ENCODE peak calls at places on chromosome 3, in ten cellular contexts. D is heart right ventricle, U is Peyer's patch, P is cardiac muscle cell, W is GM23248, O is bronchial epithelial cell, C is endodermal cell, Y is K562, M is A673, G is BJ. N is an unnamed sample.

GRCh38 chr3:42688016-42688415 is 2.7 kb downstream of the KLHL40 start:
- DNase-seq in D (peak), U (no peak), P (no peak), W (no peak), O (no peak), C (no peak), Y (no peak), M (no peak), G (no peak), N (peak)

GRCh38 chr3:50862221-50862620 is 187.5 kb downstream of the DOCK3 start:
- DNase-seq in D (no peak), U (no peak), P (no peak), W (no peak), O (no peak), C (no peak), Y (no peak), M (no peak), G (no peak), N (no peak)

GRCh38 chr3:171195686-171196085 is 169.2 kb upstream of the SLC2A2 start:
- DNase-seq in D (no peak), U (no peak), P (no peak), W (no peak), O (peak), C (no peak), Y (no peak), M (no peak), G (no peak), N (no peak)

GRCh38 chr3:192816274-192816853 is 89.0 kb upstream of the FGF12 start:
- DNase-seq in D (no peak), U (no peak), P (peak), W (peak), O (peak), C (peak), Y (peak), M (peak), G (no peak), N (no peak)

GRCh38 chr3:62525276-62525675 is 151.9 kb upstream of the FEZF2 start:
- DNase-seq in D (no peak), U (no peak), P (no peak), W (peak), O (peak), C (no peak), Y (no peak), M (no peak), G (no peak), N (no peak)

GRCh38 chr3:31132132-31132769 is 237.8 kb upstream of the GADL1 start:
- DNase-seq in D (no peak), U (no peak), P (peak), W (peak), O (peak), C (no peak), Y (no peak), M (peak), G (peak), N (peak)

GRCh38 chr3:53161820-53162671 is 1.0 kb downstream of the PRKCD start:
- DNase-seq in D (peak), U (peak), P (peak), W (peak), O (peak), C (peak), Y (peak), M (peak), G (no peak), N (no peak)

GRCh38 chr3:102092617-102093466 is 243.5 kb downstream of the NFKBIZ start:
- DNase-seq in D (no peak), U (no peak), P (peak), W (peak), O (peak), C (no peak), Y (no peak), M (no peak), G (no peak), N (no peak)

GRCh38 chr3:188649521-188649920 is 495.6 kb downstream of the LPP start:
- DNase-seq in D (no peak), U (no peak), P (no peak), W (peak), O (peak), C (no peak), Y (no peak), M (no peak), G (no peak), N (no peak)

GRCh38 chr3:44511238-44511567 is 33.7 kb upstream of the ZNF445 start:
- DNase-seq in D (no peak), U (no peak), P (peak), W (no peak), O (no peak), C (no peak), Y (no peak), M (no peak), G (no peak), N (no peak)

GRCh38 chr3:116661196-116661595 is 48.4 kb upstream of the TUSC7 start:
- DNase-seq in D (no peak), U (no peak), P (no peak), W (no peak), O (peak), C (no peak), Y (no peak), M (no peak), G (no peak), N (no peak)

GRCh38 chr3:27483117-27484001 is 825 bp downstream of the SLC4A7 start:
- DNase-seq in D (peak), U (peak), P (peak), W (peak), O (peak), C (peak), Y (no peak), M (peak), G (peak), N (peak)

GRCh38 chr3:46889381-46890110 is 12.0 kb downstream of the PTH1R start:
- DNase-seq in D (peak), U (no peak), P (peak), W (no peak), O (no peak), C (no peak), Y (peak), M (peak), G (no peak), N (no peak)

GRCh38 chr3:64574194-64574593 is 113.6 kb downstream of the ADAMTS9 start:
- DNase-seq in D (no peak), U (no peak), P (no peak), W (no peak), O (no peak), C (no peak), Y (no peak), M (no peak), G (no peak), N (no peak)

GRCh38 chr3:196163687-196164493 is 47.3 kb downstream of the ZDHHC19 start:
- DNase-seq in D (peak), U (peak), P (peak), W (no peak), O (no peak), C (peak), Y (peak), M (no peak), G (no peak), N (no peak)

GRCh38 chr3:172836390-172836997 is 86.0 kb downstream of the ECT2 start:
- DNase-seq in D (no peak), U (peak), P (peak), W (peak), O (peak), C (peak), Y (peak), M (peak), G (no peak), N (peak)

GRCh38 chr3:172749201-172749965 is 1.1 kb upstream of the ECT2 start:
- DNase-seq in D (no peak), U (no peak), P (no peak), W (peak), O (peak), C (no peak), Y (no peak), M (no peak), G (peak), N (peak)

GRCh38 chr3:44867421-44868111 is 5.9 kb downstream of the TMEM42 start:
- DNase-seq in D (no peak), U (no peak), P (no peak), W (no peak), O (no peak), C (no peak), Y (no peak), M (no peak), G (no peak), N (no peak)

GRCh38 chr3:128348805-128349531 is 117.7 kb downstream of the DNAJB8 start:
- DNase-seq in D (no peak), U (no peak), P (no peak), W (peak), O (no peak), C (no peak), Y (no peak), M (no peak), G (no peak), N (no peak)

GRCh38 chr3:122969585-122970453 is 57.7 kb downstream of the SEMA5B start:
- DNase-seq in D (no peak), U (no peak), P (no peak), W (peak), O (peak), C (no peak), Y (no peak), M (no peak), G (no peak), N (no peak)

GRCh38 chr3:109081746-109082510 is 36.0 kb downstream of the MORC1 start:
- DNase-seq in D (no peak), U (peak), P (peak), W (peak), O (peak), C (peak), Y (peak), M (peak), G (no peak), N (peak)

GRCh38 chr3:127104586-127104985 is 88.3 kb upstream of the PRR23E start:
- DNase-seq in D (no peak), U (no peak), P (no peak), W (no peak), O (no peak), C (peak), Y (no peak), M (no peak), G (no peak), N (no peak)

GRCh38 chr3:52532517-52532837 is 1.2 kb downstream of the NT5DC2 start:
- DNase-seq in D (no peak), U (peak), P (no peak), W (peak), O (peak), C (no peak), Y (peak), M (no peak), G (no peak), N (no peak)

GRCh38 chr3:36149447-36149865 is 230.8 kb upstream of the STAC start:
- DNase-seq in D (no peak), U (no peak), P (no peak), W (no peak), O (peak), C (no peak), Y (no peak), M (no peak), G (no peak), N (no peak)

GRCh38 chr3:31562525-31562924 is 29.8 kb downstream of the STT3B start:
- DNase-seq in D (peak), U (peak), P (peak), W (no peak), O (no peak), C (peak), Y (peak), M (no peak), G (no peak), N (peak)

GRCh38 chr3:178060406-178060805 is 475.8 kb upstream of the KCNMB2 start:
- DNase-seq in D (no peak), U (no peak), P (no peak), W (peak), O (no peak), C (no peak), Y (no peak), M (no peak), G (peak), N (no peak)

GRCh38 chr3:30188713-30189112 is 417.7 kb upstream of the TGFBR2 start:
- DNase-seq in D (no peak), U (no peak), P (no peak), W (peak), O (peak), C (no peak), Y (no peak), M (peak), G (no peak), N (peak)

GRCh38 chr3:120114981-120115380 is 20.7 kb upstream of the GSK3B start:
- DNase-seq in D (no peak), U (no peak), P (no peak), W (peak), O (peak), C (no peak), Y (no peak), M (no peak), G (no peak), N (no peak)

GRCh38 chr3:182583545-182583944 is 209.8 kb upstream of the ATP11B start:
- DNase-seq in D (no peak), U (no peak), P (no peak), W (no peak), O (peak), C (no peak), Y (no peak), M (no peak), G (no peak), N (no peak)

GRCh38 chr3:123036352-123037014 is 8.9 kb upstream of the SEMA5B start:
- DNase-seq in D (no peak), U (no peak), P (no peak), W (peak), O (peak), C (no peak), Y (no peak), M (peak), G (no peak), N (no peak)

GRCh38 chr3:107198522-107199271 is 178.5 kb upstream of the CCDC54 start:
- DNase-seq in D (peak), U (no peak), P (no peak), W (peak), O (no peak), C (no peak), Y (no peak), M (no peak), G (no peak), N (no peak)

GRCh38 chr3:149180057-149180573 is 41.5 kb downstream of the CP start:
- DNase-seq in D (peak), U (peak), P (no peak), W (peak), O (peak), C (no peak), Y (peak), M (peak), G (peak), N (no peak)

GRCh38 chr3:18351823-18352744 is 73.1 kb downstream of the SATB1 start:
- DNase-seq in D (no peak), U (no peak), P (no peak), W (no peak), O (peak), C (peak), Y (no peak), M (no peak), G (no peak), N (no peak)

GRCh38 chr3:42055291-42055690 is 35.9 kb upstream of the TRAK1 start:
- DNase-seq in D (no peak), U (no peak), P (no peak), W (peak), O (peak), C (no peak), Y (no peak), M (no peak), G (no peak), N (no peak)

GRCh38 chr3:151630938-151631417 is 102.7 kb upstream of the AADACL2 start:
- DNase-seq in D (no peak), U (no peak), P (peak), W (peak), O (peak), C (no peak), Y (peak), M (peak), G (no peak), N (peak)

DNA sequence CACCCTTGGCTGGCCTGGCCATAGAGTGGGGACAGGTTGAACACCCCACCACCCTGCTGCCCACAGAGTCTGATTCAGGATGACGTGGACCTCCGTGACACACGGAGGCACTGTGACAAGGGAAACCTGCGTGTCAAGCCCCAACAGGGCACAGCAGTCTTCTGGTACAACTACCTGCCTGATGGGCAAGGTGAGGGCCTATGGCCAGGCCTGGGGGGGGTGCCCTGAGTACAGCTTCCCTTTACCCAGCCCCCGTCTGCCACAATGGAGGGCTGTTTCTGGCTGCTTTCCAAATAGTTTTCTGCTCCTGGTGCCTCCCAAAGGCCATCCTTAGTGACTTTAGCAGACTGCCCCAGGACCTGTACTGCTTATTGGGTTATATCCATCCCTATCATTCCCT is 1.2 kb upstream of the WDR6 start:
- DNase-seq in D (no peak), U (no peak), P (no peak), W (no peak), O (no peak), C (no peak), Y (no peak), M (no peak), G (no peak), N (no peak)
- H3K4me3 ChIP-seq in D (peak), U (peak), P (no peak), W (peak), O (peak), C (peak), Y (peak), M (no peak), G (peak), N (peak)

GRCh38 chr3:142935963-142936362 is 27.5 kb downstream of the PAQR9 start:
- DNase-seq in D (no peak), U (peak), P (no peak), W (no peak), O (no peak), C (no peak), Y (no peak), M (no peak), G (no peak), N (no peak)
- H3K4me3 ChIP-seq in D (no peak), U (no peak), P (no peak), W (no peak), O (no peak), C (no peak), Y (no peak), M (no peak), G (no peak), N (no peak)

DNA sequence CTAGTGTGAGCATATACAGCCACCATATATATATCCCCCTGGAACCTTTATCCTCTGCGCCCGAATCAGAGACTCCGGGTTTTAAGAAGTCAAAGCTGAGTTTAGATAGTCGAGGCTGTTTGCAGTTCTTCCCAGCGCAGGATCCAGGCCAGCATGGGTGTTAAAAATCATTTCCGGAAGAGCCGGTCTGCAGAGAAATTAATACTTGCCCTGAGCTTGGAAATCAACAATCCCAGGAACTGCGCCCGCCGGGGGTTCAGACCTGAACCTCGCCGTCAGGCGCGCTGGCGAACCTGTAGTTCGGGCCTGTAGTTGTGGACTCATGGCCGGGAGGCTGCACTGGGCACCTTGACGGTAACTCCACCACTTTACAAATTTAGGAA is 2.3 kb downstream of the SHOX2 start:
- DNase-seq in D (no peak), U (no peak), P (no peak), W (peak), O (no peak), C (peak), Y (no peak), M (no peak), G (no peak), N (no peak)
- H3K4me3 ChIP-seq in D (no peak), U (no peak), P (no peak), W (peak), O (no peak), C (peak), Y (no peak), M (no peak), G (peak), N (no peak)

DNA sequence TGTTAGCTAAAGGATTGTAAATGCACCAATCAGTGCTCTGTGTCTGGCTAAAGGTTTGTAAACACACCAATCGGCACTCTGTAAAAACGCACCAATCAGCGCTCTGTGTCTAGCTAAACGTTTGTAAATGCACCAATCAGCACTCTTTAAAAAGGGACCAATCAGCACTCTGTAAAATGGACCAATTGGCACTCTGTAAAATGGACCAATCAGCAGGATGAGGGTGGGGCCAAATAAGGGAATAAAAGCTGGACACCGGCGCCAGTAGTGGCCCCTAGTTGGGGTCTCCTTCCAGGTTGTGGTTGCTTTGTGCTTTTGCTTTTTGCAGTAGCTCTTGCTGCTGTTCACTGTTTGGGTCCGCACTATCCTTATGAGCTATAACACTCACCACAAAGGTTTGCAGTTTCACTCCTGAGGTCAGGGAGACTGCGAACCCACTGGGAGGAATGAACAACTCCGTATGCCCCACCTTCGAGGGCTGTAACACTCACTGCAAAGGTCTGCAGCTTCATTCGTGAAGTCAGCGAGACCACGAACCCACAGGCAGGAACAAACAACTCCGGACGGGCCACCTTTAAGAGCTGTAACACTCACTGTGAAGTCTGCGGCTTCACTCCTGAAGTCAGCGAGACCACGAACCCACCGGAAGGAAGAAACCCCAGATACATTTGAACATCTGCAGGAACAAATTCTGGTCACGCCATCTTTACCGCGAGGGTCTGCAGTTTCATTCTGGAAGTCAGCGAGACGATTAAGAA is 1.1 kb upstream of the SUCLG2 start:
- DNase-seq in D (peak), U (peak), P (no peak), W (peak), O (no peak), C (no peak), Y (no peak), M (no peak), G (no peak), N (peak)
- H3K4me3 ChIP-seq in D (peak), U (peak), P (no peak), W (peak), O (no peak), C (peak), Y (no peak), M (no peak), G (no peak), N (no peak)

DNA sequence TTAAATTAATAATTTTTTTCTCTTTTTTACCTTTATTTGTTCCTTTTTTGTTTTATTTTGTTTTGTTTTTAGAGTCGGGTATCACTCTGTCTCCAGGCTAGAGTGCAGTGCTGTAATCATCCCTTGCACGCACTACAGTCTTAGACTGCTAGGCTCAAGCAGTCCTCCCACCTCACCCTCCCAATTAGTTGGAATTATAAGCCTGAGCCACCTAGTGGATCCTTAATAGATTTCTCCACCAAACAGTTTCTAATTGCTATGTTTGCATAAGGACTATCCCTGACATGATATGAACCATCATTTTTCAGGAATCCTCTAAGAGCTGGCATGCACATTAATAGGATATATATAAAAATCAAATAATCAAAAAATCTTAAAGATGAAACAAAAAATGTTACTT is 993.2 kb downstream of the OTOL1 start:
- DNase-seq in D (no peak), U (no peak), P (peak), W (peak), O (no peak), C (no peak), Y (no peak), M (peak), G (no peak), N (no peak)
- H3K4me3 ChIP-seq in D (no peak), U (no peak), P (no peak), W (no peak), O (no peak), C (no peak), Y (no peak), M (no peak), G (no peak), N (no peak)

N was measured in Caco-2.